ENCODE peak calls at places on chromosomes 11 and 22, in six cellular contexts. One of them, this sample, is unnamed.

GRCh38 chr11:1221848-1222311 is 986 bp upstream of the MUC5B start:
- DNase-seq in OCI-LY7: no peak
- DNase-seq in GM06990: no peak
- DNase-seq in lower leg skin: peak
- DNase-seq in foreskin fibroblast: no peak
- DNase-seq in stomach: no peak
- DNase-seq in this sample: peak

GRCh38 chr11:73242291-73243092 is 24.4 kb downstream of the P2RY2 start:
- DNase-seq in stomach: peak
- DNase-seq in OCI-LY7: peak
- DNase-seq in GM06990: peak
- DNase-seq in lower leg skin: peak
- DNase-seq in foreskin fibroblast: peak
- DNase-seq in this sample: peak

GRCh38 chr11:128624269-128625170 is 37.2 kb upstream of the ETS1 start:
- DNase-seq in foreskin fibroblast: no peak
- DNase-seq in GM06990: peak
- DNase-seq in stomach: peak
- DNase-seq in lower leg skin: no peak
- DNase-seq in OCI-LY7: peak
- DNase-seq in this sample: peak

GRCh38 chr22:22394589-22394988 is 114.0 kb downstream of the ZNF280B start:
- DNase-seq in stomach: no peak
- DNase-seq in GM06990: no peak
- DNase-seq in OCI-LY7: peak
- DNase-seq in foreskin fibroblast: no peak
- DNase-seq in lower leg skin: peak
- DNase-seq in this sample: no peak

GRCh38 chr11:10938231-10938630 is 80.4 kb upstream of the ZBED5 start:
- DNase-seq in stomach: no peak
- DNase-seq in foreskin fibroblast: no peak
- DNase-seq in lower leg skin: no peak
- DNase-seq in GM06990: no peak
- DNase-seq in OCI-LY7: no peak
- DNase-seq in this sample: no peak

GRCh38 chr22:44543362-44543761 is 45.3 kb upstream of the RTL6 start:
- DNase-seq in foreskin fibroblast: no peak
- DNase-seq in stomach: no peak
- DNase-seq in GM06990: no peak
- DNase-seq in OCI-LY7: no peak
- DNase-seq in lower leg skin: no peak
- DNase-seq in this sample: no peak

GRCh38 chr11:12752868-12753267 is 78.6 kb downstream of the TEAD1 start:
- DNase-seq in GM06990: no peak
- DNase-seq in OCI-LY7: no peak
- DNase-seq in lower leg skin: no peak
- DNase-seq in stomach: no peak
- DNase-seq in foreskin fibroblast: no peak
- DNase-seq in this sample: no peak

GRCh38 chr11:94719864-94720263 is 48.3 kb upstream of the AMOTL1 start:
- DNase-seq in GM06990: no peak
- DNase-seq in OCI-LY7: no peak
- DNase-seq in stomach: no peak
- DNase-seq in lower leg skin: no peak
- DNase-seq in foreskin fibroblast: no peak
- DNase-seq in this sample: no peak

GRCh38 chr11:118530180-118530682 is 761 bp upstream of the TMEM25 start:
- DNase-seq in stomach: peak
- DNase-seq in OCI-LY7: no peak
- DNase-seq in GM06990: no peak
- DNase-seq in foreskin fibroblast: peak
- DNase-seq in lower leg skin: no peak
- DNase-seq in this sample: peak

GRCh38 chr11:122784325-122785155 is 53.8 kb upstream of the CRTAM start:
- DNase-seq in stomach: no peak
- DNase-seq in foreskin fibroblast: peak
- DNase-seq in lower leg skin: no peak
- DNase-seq in OCI-LY7: no peak
- DNase-seq in GM06990: no peak
- DNase-seq in this sample: no peak

GRCh38 chr22:50695421-50696250 is 23.0 kb downstream of the SHANK3 start:
- DNase-seq in OCI-LY7: no peak
- DNase-seq in GM06990: no peak
- DNase-seq in lower leg skin: peak
- DNase-seq in foreskin fibroblast: no peak
- DNase-seq in stomach: no peak
- DNase-seq in this sample: peak

GRCh38 chr11:9953994-9954626 is 290.2 kb downstream of the SWAP70 start:
- DNase-seq in foreskin fibroblast: peak
- DNase-seq in GM06990: no peak
- DNase-seq in lower leg skin: no peak
- DNase-seq in OCI-LY7: no peak
- DNase-seq in stomach: no peak
- DNase-seq in this sample: no peak

GRCh38 chr22:45064313-45065268 is 54.8 kb upstream of the PHF21B start:
- DNase-seq in foreskin fibroblast: peak
- DNase-seq in stomach: no peak
- DNase-seq in GM06990: no peak
- DNase-seq in lower leg skin: no peak
- DNase-seq in OCI-LY7: no peak
- DNase-seq in this sample: no peak

GRCh38 chr22:24161909-24162308 is 19.4 kb upstream of the SUSD2 start:
- DNase-seq in OCI-LY7: no peak
- DNase-seq in GM06990: no peak
- DNase-seq in stomach: peak
- DNase-seq in lower leg skin: no peak
- DNase-seq in foreskin fibroblast: no peak
- DNase-seq in this sample: no peak

GRCh38 chr22:33913188-33913587 is 7.1 kb downstream of the LARGE1 start:
- DNase-seq in lower leg skin: no peak
- DNase-seq in OCI-LY7: no peak
- DNase-seq in foreskin fibroblast: no peak
- DNase-seq in stomach: no peak
- DNase-seq in GM06990: no peak
- DNase-seq in this sample: no peak

GRCh38 chr11:27282141-27282590 is 80.8 kb downstream of the CCDC34 start:
- DNase-seq in OCI-LY7: no peak
- DNase-seq in foreskin fibroblast: peak
- DNase-seq in stomach: no peak
- DNase-seq in GM06990: peak
- DNase-seq in lower leg skin: no peak
- DNase-seq in this sample: no peak

GRCh38 chr11:114232400-114233070 is 63.7 kb upstream of the NNMT start:
- DNase-seq in lower leg skin: no peak
- DNase-seq in foreskin fibroblast: no peak
- DNase-seq in GM06990: no peak
- DNase-seq in OCI-LY7: no peak
- DNase-seq in stomach: no peak
- DNase-seq in this sample: no peak

GRCh38 chr11:100739636-100740035 is 52.5 kb downstream of the ARHGAP42 start:
- DNase-seq in OCI-LY7: no peak
- DNase-seq in lower leg skin: no peak
- DNase-seq in GM06990: no peak
- DNase-seq in stomach: peak
- DNase-seq in foreskin fibroblast: peak
- DNase-seq in this sample: no peak

GRCh38 chr11:120785576-120785975 is 238.3 kb upstream of the TBCEL start:
- DNase-seq in OCI-LY7: no peak
- DNase-seq in stomach: no peak
- DNase-seq in lower leg skin: peak
- DNase-seq in GM06990: no peak
- DNase-seq in foreskin fibroblast: no peak
- DNase-seq in this sample: no peak

GRCh38 chr11:88310246-88310645 is 27.3 kb downstream of the CTSC start:
- DNase-seq in lower leg skin: no peak
- DNase-seq in GM06990: no peak
- DNase-seq in OCI-LY7: no peak
- DNase-seq in foreskin fibroblast: peak
- DNase-seq in stomach: no peak
- DNase-seq in this sample: no peak

GRCh38 chr22:22720724-22721261 is 76.4 kb downstream of the GGTLC2 start:
- DNase-seq in foreskin fibroblast: peak
- DNase-seq in OCI-LY7: peak
- DNase-seq in stomach: no peak
- DNase-seq in GM06990: peak
- DNase-seq in lower leg skin: no peak
- DNase-seq in this sample: peak

GRCh38 chr22:24975813-24976341 is 23.4 kb downstream of the KIAA1671 start:
- DNase-seq in foreskin fibroblast: no peak
- DNase-seq in OCI-LY7: no peak
- DNase-seq in stomach: no peak
- DNase-seq in lower leg skin: no peak
- DNase-seq in GM06990: no peak
- DNase-seq in this sample: no peak

GRCh38 chr22:24094966-24095365 is 83.9 kb downstream of the CABIN1 start:
- DNase-seq in foreskin fibroblast: no peak
- DNase-seq in stomach: no peak
- DNase-seq in GM06990: no peak
- DNase-seq in OCI-LY7: no peak
- DNase-seq in lower leg skin: peak
- DNase-seq in this sample: no peak

GRCh38 chr11:134640971-134641968 is 229.2 kb upstream of the B3GAT1 start:
- DNase-seq in GM06990: no peak
- DNase-seq in lower leg skin: peak
- DNase-seq in OCI-LY7: no peak
- DNase-seq in foreskin fibroblast: no peak
- DNase-seq in stomach: no peak
- DNase-seq in this sample: no peak

GRCh38 chr22:24146190-24146616 is 35.1 kb upstream of the SUSD2 start:
- DNase-seq in foreskin fibroblast: peak
- DNase-seq in GM06990: no peak
- DNase-seq in OCI-LY7: peak
- DNase-seq in lower leg skin: no peak
- DNase-seq in stomach: peak
- DNase-seq in this sample: peak

DNA sequence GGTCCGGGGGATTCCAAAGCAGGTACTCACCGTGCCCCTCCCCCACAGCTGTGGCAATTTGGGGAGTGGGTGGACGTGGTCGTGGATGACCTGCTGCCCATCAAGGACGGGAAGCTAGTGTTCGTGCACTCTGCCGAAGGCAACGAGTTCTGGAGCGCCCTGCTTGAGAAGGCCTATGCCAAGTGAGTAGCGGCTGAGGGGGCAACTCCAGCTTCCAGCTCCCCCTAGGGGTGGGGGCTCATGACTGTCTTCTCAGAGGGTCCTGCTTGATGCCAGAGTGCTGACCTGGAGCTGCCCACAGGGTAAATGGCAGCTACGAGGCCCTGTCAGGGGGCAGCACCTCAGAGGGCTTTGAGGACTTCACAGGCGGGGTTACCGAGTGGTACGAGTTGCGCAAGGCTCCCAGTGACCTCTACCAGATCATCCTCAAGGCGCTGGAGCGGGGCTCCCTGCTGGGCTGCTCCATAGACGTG is 4.2 kb downstream of the CAPN1 start:
- DNase-seq in lower leg skin: peak
- DNase-seq in OCI-LY7: peak
- DNase-seq in stomach: no peak
- DNase-seq in GM06990: no peak
- DNase-seq in foreskin fibroblast: no peak
- DNase-seq in this sample: no peak
- TF ChIP-seq CTCF in lower leg skin: no peak
- TF ChIP-seq CTCF in OCI-LY7: peak
- TF ChIP-seq CTCF in stomach: no peak
- TF ChIP-seq CTCF in GM06990: peak
- TF ChIP-seq CTCF in foreskin fibroblast: peak
- TF ChIP-seq CTCF in this sample: no peak

DNA sequence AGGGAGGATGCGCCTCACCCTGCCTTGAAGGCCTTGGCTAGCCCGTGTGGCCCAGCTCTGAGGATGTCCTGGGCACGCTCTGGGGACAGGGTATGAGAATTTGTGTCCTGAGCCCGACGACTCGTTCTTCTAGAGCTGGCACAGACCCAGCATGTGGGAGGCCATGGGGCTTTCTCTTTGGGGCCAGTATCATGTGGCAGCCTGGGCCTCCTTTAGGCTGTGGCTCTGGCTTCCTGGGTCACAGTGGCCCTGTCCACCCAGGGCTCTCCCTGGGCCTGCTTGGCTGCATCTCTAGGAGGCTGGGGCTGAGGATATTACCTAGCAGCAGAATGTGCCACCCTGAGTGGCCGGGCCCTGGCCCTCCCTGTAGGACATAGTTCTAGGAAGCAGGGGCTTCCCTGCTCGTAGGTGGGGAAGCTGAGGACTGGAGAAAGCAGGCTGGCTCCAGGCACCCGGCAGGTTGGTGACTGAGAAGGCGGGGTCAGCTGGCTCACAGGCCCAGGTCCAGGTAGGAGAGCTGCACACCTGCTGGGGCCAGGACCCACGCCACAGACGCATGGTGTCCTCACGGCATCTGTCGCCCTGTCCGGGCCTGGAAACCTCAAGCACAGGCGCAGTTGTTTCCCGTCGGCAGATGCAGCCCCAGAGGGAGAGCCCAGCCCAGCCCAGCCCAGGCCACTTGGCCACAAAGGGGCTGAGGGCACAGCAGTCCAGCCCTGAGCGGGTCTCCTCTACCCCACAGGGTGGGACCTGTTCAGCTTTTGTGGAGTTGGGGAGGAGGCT is 6.8 kb downstream of the CCDC188 start:
- DNase-seq in lower leg skin: no peak
- DNase-seq in foreskin fibroblast: no peak
- DNase-seq in GM06990: no peak
- DNase-seq in stomach: no peak
- DNase-seq in OCI-LY7: no peak
- DNase-seq in this sample: no peak
- H3K4me3 ChIP-seq in lower leg skin: no peak
- H3K4me3 ChIP-seq in foreskin fibroblast: no peak
- H3K4me3 ChIP-seq in GM06990: no peak
- H3K4me3 ChIP-seq in stomach: no peak
- H3K4me3 ChIP-seq in OCI-LY7: no peak
- H3K4me3 ChIP-seq in this sample: no peak

GRCh38 chr11:78350646-78351165 is 66.9 kb downstream of the GAB2 start:
- DNase-seq in OCI-LY7: peak
- DNase-seq in lower leg skin: no peak
- DNase-seq in stomach: no peak
- DNase-seq in GM06990: no peak
- DNase-seq in foreskin fibroblast: peak
- DNase-seq in this sample: no peak
- TF ChIP-seq CTCF in OCI-LY7: no peak
- TF ChIP-seq CTCF in lower leg skin: no peak
- TF ChIP-seq CTCF in stomach: no peak
- TF ChIP-seq CTCF in GM06990: no peak
- TF ChIP-seq CTCF in foreskin fibroblast: no peak
- TF ChIP-seq CTCF in this sample: no peak

GRCh38 chr11:64303109-64304031 is 2.0 kb upstream of the ESRRA start:
- DNase-seq in lower leg skin: no peak
- DNase-seq in stomach: no peak
- DNase-seq in GM06990: no peak
- DNase-seq in foreskin fibroblast: no peak
- DNase-seq in OCI-LY7: no peak
- DNase-seq in this sample: no peak
- H3K4me3 ChIP-seq in lower leg skin: no peak
- H3K4me3 ChIP-seq in stomach: no peak
- H3K4me3 ChIP-seq in GM06990: peak
- H3K4me3 ChIP-seq in foreskin fibroblast: no peak
- H3K4me3 ChIP-seq in OCI-LY7: peak
- H3K4me3 ChIP-seq in this sample: no peak

GRCh38 chr11:6703247-6704063 is 20.3 kb upstream of the MRPL17 start:
- DNase-seq in stomach: peak
- DNase-seq in foreskin fibroblast: peak
- DNase-seq in OCI-LY7: peak
- DNase-seq in GM06990: no peak
- DNase-seq in lower leg skin: no peak
- DNase-seq in this sample: peak
- TF ChIP-seq CTCF in stomach: peak
- TF ChIP-seq CTCF in foreskin fibroblast: peak
- TF ChIP-seq CTCF in OCI-LY7: peak
- TF ChIP-seq CTCF in GM06990: peak
- TF ChIP-seq CTCF in lower leg skin: no peak
- TF ChIP-seq CTCF in this sample: no peak

This sample was measured in mucosa of descending colon.